ENCODE peak calls at places on chromosomes 2 and 18, in four cellular contexts. H is coronary artery, X is tibial artery, W is AG09319. A is an unnamed sample.
A peak's percentile ranks its signal among the peaks of the same experiment; 100 is the strongest.

GRCh38 chr2:104901037-104901851 is 47.3 kb downstream of the POU3F3 start:
- DNase-seq in H (no peak), X (no peak), W (no peak), A (no peak)

GRCh38 chr18:73461038-73461779 is 593.4 kb upstream of the NETO1 start:
- DNase-seq in H (no peak), X (no peak), W (no peak), A (no peak)

GRCh38 chr2:166539340-166540162 is 45.5 kb upstream of the SCN7A start:
- DNase-seq in H (no peak), X (no peak), W (peak; percentile 57), A (no peak)

GRCh38 chr2:229901819-229902218 is 20.0 kb downstream of the TRIP12 start:
- DNase-seq in H (no peak), X (no peak), W (peak; percentile 35), A (no peak)

GRCh38 chr2:27442282-27442980 is at the start of gene KRTCAP3:
- DNase-seq in H (no peak), X (peak; percentile 58), W (no peak), A (peak; percentile 74)

GRCh38 chr18:5732318-5732717 is 163.0 kb downstream of the TMEM200C start:
- DNase-seq in H (no peak), X (no peak), W (no peak), A (no peak)

GRCh38 chr2:234165421-234165820 is 114.9 kb downstream of the SPP2 start:
- DNase-seq in H (no peak), X (no peak), W (no peak), A (no peak)

GRCh38 chr2:130370490-130370889 is 14.6 kb downstream of the PTPN18 start:
- DNase-seq in H (no peak), X (no peak), W (no peak), A (no peak)

GRCh38 chr2:177551989-177552413 is 159.4 kb downstream of the AGPS start:
- DNase-seq in H (no peak), X (peak; percentile 70), W (no peak), A (no peak)

GRCh38 chr2:172442072-172442895 is 14.9 kb downstream of the ITGA6 start:
- DNase-seq in H (no peak), X (no peak), W (peak; percentile 54), A (no peak)

GRCh38 chr2:105517814-105518705 is 119.2 kb upstream of the FHL2 start:
- DNase-seq in H (peak; percentile 93), X (peak; percentile 91), W (peak; percentile 34), A (no peak)

GRCh38 chr2:131753640-131754561 is 226.2 kb downstream of the CCDC74A start:
- DNase-seq in H (no peak), X (no peak), W (no peak), A (no peak)

GRCh38 chr2:70104231-70105111 is 17.2 kb downstream of the PCBP1 start:
- DNase-seq in H (no peak), X (peak; percentile 60), W (no peak), A (no peak)

GRCh38 chr2:101251844-101252407 is 760 bp upstream of the CNOT11 start:
- DNase-seq in H (no peak), X (no peak), W (no peak), A (no peak)

GRCh38 chr2:48860391-48860790 is 104.9 kb upstream of the LHCGR start:
- DNase-seq in H (no peak), X (no peak), W (no peak), A (no peak)

GRCh38 chr2:182361477-182361876 is 65.4 kb downstream of the PDE1A start:
- DNase-seq in H (no peak), X (no peak), W (no peak), A (no peak)

GRCh38 chr2:47010176-47010575 is 94.6 kb upstream of the MCFD2 start:
- DNase-seq in H (no peak), X (no peak), W (no peak), A (no peak)

GRCh38 chr2:44916291-44916690 is 25.2 kb upstream of the SIX3 start:
- DNase-seq in H (no peak), X (no peak), W (no peak), A (no peak)

GRCh38 chr2:217611626-217612127 is 391.1 kb downstream of the TNS1 start:
- DNase-seq in H (no peak), X (no peak), W (no peak), A (no peak)

GRCh38 chr18:75068682-75069435 is 140.1 kb downstream of the PTGR3 start:
- DNase-seq in H (no peak), X (no peak), W (no peak), A (no peak)

GRCh38 chr2:217195658-217196446 is 336.0 kb upstream of the TNP1 start:
- DNase-seq in H (no peak), X (no peak), W (no peak), A (no peak)

GRCh38 chr2:55428258-55428657 is 8.6 kb upstream of the CCDC88A start:
- DNase-seq in H (no peak), X (no peak), W (no peak), A (no peak)

GRCh38 chr18:3269241-3269640 is 7.3 kb downstream of the MYL12B start:
- DNase-seq in H (no peak), X (no peak), W (no peak), A (no peak)

GRCh38 chr2:151922845-151923666 is 94.8 kb upstream of the ARL5A start:
- DNase-seq in H (no peak), X (peak; percentile 89), W (no peak), A (no peak)

GRCh38 chr2:237574894-237575868 is 8.8 kb downstream of the PRLH start:
- DNase-seq in H (no peak), X (no peak), W (no peak), A (no peak)

GRCh38 chr2:239831272-239831731 is 193.8 kb downstream of the NDUFA10 start:
- DNase-seq in H (peak; percentile 14), X (peak; percentile 44), W (no peak), A (peak; percentile 64)

GRCh38 chr2:134716716-134717585 is 1.8 kb downstream of the TMEM163 start:
- DNase-seq in H (no peak), X (no peak), W (no peak), A (no peak)

GRCh38 chr2:233107011-233107410 is 46.9 kb downstream of the INPP5D start:
- DNase-seq in H (no peak), X (no peak), W (no peak), A (no peak)

GRCh38 chr2:18792684-18793083 is 203.3 kb upstream of the NT5C1B start:
- DNase-seq in H (no peak), X (no peak), W (no peak), A (no peak)

GRCh38 chr2:173076557-173077345 is 1.1 kb downstream of the MAP3K20 start:
- DNase-seq in H (peak; percentile 79), X (peak; percentile 71), W (no peak), A (no peak)

GRCh38 chr2:120857931-120858330 is 122.3 kb downstream of the GLI2 start:
- DNase-seq in H (no peak), X (peak; percentile 34), W (no peak), A (no peak)

GRCh38 chr2:215904101-215904500 is 109.2 kb downstream of the MREG start:
- DNase-seq in H (no peak), X (no peak), W (no peak), A (no peak)

GRCh38 chr2:109478906-109479493 is 134.8 kb downstream of the SEPTIN10 start:
- DNase-seq in H (no peak), X (no peak), W (no peak), A (no peak)

GRCh38 chr2:224004105-224004715 is 34.9 kb downstream of the SERPINE2 start:
- DNase-seq in H (no peak), X (no peak), W (no peak), A (no peak)

GRCh38 chr2:32360416-32360815 is 3.6 kb downstream of the BIRC6 start:
- DNase-seq in H (no peak), X (no peak), W (no peak), A (no peak)

GRCh38 chr2:73246850-73247249 is 12.7 kb downstream of the CCT7 start:
- DNase-seq in H (no peak), X (no peak), W (no peak), A (no peak)

GRCh38 chr2:10400568-10400977 is 47.6 kb downstream of the ODC1 start:
- DNase-seq in H (no peak), X (peak; percentile 74), W (no peak), A (no peak)

DNA sequence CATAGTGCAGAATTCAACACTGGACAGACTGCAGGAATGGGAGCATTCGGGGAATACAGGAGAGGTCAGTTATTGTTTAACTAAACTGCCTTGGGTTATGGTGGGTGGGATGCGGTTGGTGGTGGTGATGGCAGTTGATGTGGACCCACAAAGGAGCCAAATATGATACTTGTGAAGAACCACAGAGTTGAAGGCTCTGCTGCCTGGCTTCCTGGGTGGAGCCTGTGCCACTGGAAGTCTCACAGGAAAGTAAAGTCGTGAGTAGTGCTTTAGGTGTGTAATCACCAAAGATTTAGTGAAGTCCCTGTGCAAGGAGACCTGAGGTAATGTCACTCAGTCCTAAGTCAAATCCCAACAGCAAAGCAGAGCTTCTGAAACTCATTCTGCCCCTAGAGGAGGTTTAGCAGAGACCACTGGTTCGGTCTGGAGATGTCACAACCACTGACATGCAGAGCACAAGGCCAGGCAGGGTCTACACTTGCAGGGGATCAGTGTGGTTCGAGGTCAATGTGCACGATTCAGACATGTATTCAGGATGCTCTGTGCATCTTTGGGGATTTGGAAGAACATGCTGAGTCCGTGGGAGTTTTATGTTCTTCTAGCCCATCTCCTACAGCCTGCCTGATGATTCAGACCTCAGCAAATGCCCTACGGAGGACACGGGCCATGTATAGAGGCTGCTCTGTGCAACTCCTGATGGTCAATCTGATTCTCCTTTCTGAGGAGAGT is 1150.9 kb downstream of the RPIA start:
- DNase-seq in H (no peak), X (peak; percentile 51), W (no peak), A (no peak)
- TF ChIP-seq CTCF in H (no peak), X (no peak), W (no peak), A (no peak)

GRCh38 chr2:51710222-51710621 is 678.3 kb upstream of the NRXN1 start:
- DNase-seq in H (no peak), X (no peak), W (no peak), A (no peak)
- TF ChIP-seq CTCF in H (no peak), X (no peak), W (no peak), A (peak; percentile 52)

DNA sequence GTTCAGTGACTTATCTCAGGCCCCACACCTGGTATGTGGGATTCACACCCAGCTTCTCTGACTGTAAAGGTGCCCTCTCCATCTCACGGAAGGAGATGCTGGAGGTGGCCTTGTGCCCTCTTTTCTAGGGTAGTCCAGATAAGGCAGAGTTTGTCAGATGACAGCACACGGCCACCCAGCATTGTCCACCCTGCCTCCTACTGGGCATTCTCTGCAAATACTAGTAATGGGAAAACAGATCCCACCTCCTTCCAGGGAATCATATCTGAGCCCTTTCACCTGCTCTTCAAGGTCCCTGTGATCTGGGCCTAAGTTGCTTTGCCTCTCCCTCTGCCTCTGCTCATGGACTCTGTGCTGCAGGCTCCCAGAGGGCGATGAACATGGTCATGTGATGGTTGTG is 214.7 kb downstream of the CLIP4 start:
- DNase-seq in H (no peak), X (no peak), W (no peak), A (no peak)
- TF ChIP-seq CTCF in H (no peak), X (no peak), W (peak; percentile 5), A (peak; percentile 36)

DNA sequence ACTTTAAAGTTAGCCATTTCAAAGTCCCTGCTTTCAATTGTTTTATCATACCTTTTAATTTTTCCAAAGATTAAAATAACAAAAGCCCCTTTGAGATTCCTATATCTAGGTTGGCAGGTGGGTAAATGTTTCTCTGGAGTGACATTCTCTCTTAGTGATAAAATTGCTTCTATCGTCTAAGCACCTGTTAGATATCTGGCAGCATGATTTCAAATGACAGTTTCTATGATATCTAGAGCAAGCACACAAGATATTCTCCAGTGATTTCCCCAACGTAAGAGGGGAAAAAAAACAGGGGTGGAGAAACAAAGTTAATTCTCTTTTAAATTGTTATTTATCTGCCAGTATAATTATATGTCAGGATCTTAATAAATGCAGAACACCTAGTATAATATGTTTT is 610.2 kb downstream of the DSC3 start:
- DNase-seq in H (no peak), X (no peak), W (no peak), A (no peak)
- TF ChIP-seq CTCF in H (no peak), X (no peak), W (no peak), A (no peak)

A was measured in type B pancreatic cell.